ENCODE peak calls at places on chromosomes 6 and 20, in five cellular contexts. One of them, this sample, is unnamed.
A peak's percentile ranks its signal among the peaks of the same experiment; 100 is the strongest.

GRCh38 chr6:108737594-108738546 is 110.4 kb upstream of the ARMC2 start:
- DNase-seq in left ventricle myocardium inferior: no peak
- DNase-seq in LNCaP clone FGC: no peak
- DNase-seq in dorsolateral prefrontal cortex: peak; percentile 44
- DNase-seq in fibroblast of villous mesenchyme: peak; percentile 95
- DNase-seq in this sample: peak; percentile 92

GRCh38 chr6:120786682-120787081 is 547.6 kb downstream of the TBC1D32 start:
- DNase-seq in left ventricle myocardium inferior: no peak
- DNase-seq in LNCaP clone FGC: no peak
- DNase-seq in dorsolateral prefrontal cortex: no peak
- DNase-seq in fibroblast of villous mesenchyme: no peak
- DNase-seq in this sample: no peak

GRCh38 chr6:29809249-29809648 is 18.4 kb upstream of the HLA-G start:
- DNase-seq in left ventricle myocardium inferior: no peak
- DNase-seq in LNCaP clone FGC: no peak
- DNase-seq in dorsolateral prefrontal cortex: no peak
- DNase-seq in fibroblast of villous mesenchyme: no peak
- DNase-seq in this sample: no peak

GRCh38 chr6:2237001-2237400 is 8.4 kb downstream of the GMDS start:
- DNase-seq in left ventricle myocardium inferior: no peak
- DNase-seq in LNCaP clone FGC: peak; percentile 80
- DNase-seq in dorsolateral prefrontal cortex: no peak
- DNase-seq in fibroblast of villous mesenchyme: peak; percentile 63
- DNase-seq in this sample: peak; percentile 83

GRCh38 chr6:118188561-118188960 is 281.5 kb downstream of the SLC35F1 start:
- DNase-seq in left ventricle myocardium inferior: no peak
- DNase-seq in LNCaP clone FGC: no peak
- DNase-seq in dorsolateral prefrontal cortex: no peak
- DNase-seq in fibroblast of villous mesenchyme: no peak
- DNase-seq in this sample: no peak

GRCh38 chr20:62477669-62478450 is 2.1 kb upstream of the GATA5 start:
- DNase-seq in left ventricle myocardium inferior: no peak
- DNase-seq in LNCaP clone FGC: no peak
- DNase-seq in dorsolateral prefrontal cortex: no peak
- DNase-seq in fibroblast of villous mesenchyme: no peak
- DNase-seq in this sample: no peak

GRCh38 chr6:75601608-75602163 is at the start of gene SENP6:
- DNase-seq in left ventricle myocardium inferior: peak; percentile 85
- DNase-seq in LNCaP clone FGC: no peak
- DNase-seq in dorsolateral prefrontal cortex: peak; percentile 73
- DNase-seq in fibroblast of villous mesenchyme: peak; percentile 82
- DNase-seq in this sample: peak; percentile 69

GRCh38 chr6:155495011-155495768 is 39.6 kb upstream of the NOX3 start:
- DNase-seq in left ventricle myocardium inferior: peak; percentile 18
- DNase-seq in LNCaP clone FGC: no peak
- DNase-seq in dorsolateral prefrontal cortex: no peak
- DNase-seq in fibroblast of villous mesenchyme: peak; percentile 99
- DNase-seq in this sample: peak; percentile 97

GRCh38 chr6:169157474-169158181 is 96.0 kb downstream of the THBS2 start:
- DNase-seq in left ventricle myocardium inferior: no peak
- DNase-seq in LNCaP clone FGC: no peak
- DNase-seq in dorsolateral prefrontal cortex: no peak
- DNase-seq in fibroblast of villous mesenchyme: no peak
- DNase-seq in this sample: no peak

GRCh38 chr20:53800883-53801604 is 207.4 kb upstream of the ZNF217 start:
- DNase-seq in left ventricle myocardium inferior: no peak
- DNase-seq in LNCaP clone FGC: no peak
- DNase-seq in dorsolateral prefrontal cortex: no peak
- DNase-seq in fibroblast of villous mesenchyme: peak; percentile 35
- DNase-seq in this sample: no peak

GRCh38 chr20:16132399-16132798 is 440.8 kb downstream of the KIF16B start:
- DNase-seq in left ventricle myocardium inferior: no peak
- DNase-seq in LNCaP clone FGC: no peak
- DNase-seq in dorsolateral prefrontal cortex: no peak
- DNase-seq in fibroblast of villous mesenchyme: no peak
- DNase-seq in this sample: no peak

GRCh38 chr6:17935188-17936149 is 52.0 kb downstream of the KIF13A start:
- DNase-seq in left ventricle myocardium inferior: no peak
- DNase-seq in LNCaP clone FGC: no peak
- DNase-seq in dorsolateral prefrontal cortex: no peak
- DNase-seq in fibroblast of villous mesenchyme: no peak
- DNase-seq in this sample: no peak

DNA sequence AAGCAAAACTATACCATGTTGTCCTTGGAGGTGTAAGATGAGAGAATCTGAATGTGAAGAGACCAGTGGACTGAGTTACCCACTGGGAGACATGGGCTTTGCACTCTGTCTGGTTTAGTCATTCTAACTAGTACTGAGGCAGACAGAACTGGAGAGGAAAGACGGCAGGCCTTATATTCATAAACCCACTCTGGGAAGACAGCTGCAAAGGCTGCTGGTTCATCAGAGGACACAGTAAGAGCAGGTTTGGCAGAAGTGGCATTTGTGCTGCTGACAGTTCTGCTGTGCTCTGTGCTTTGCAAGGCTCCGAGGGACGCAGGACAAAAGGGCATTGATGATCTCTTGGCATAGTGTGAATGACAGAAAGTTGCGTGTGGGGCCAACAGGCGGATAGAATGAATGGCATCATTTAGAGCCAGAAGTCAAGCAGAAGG is 142.3 kb upstream of the TENT5A start:
- DNase-seq in left ventricle myocardium inferior: peak; percentile 68
- DNase-seq in LNCaP clone FGC: no peak
- DNase-seq in dorsolateral prefrontal cortex: peak; percentile 81
- DNase-seq in fibroblast of villous mesenchyme: peak; percentile 39
- DNase-seq in this sample: peak; percentile 49
- H3K4me3 ChIP-seq in left ventricle myocardium inferior: peak overlapping the region; percentile 46
- H3K4me3 ChIP-seq in LNCaP clone FGC: no peak overlapping the region
- H3K4me3 ChIP-seq in dorsolateral prefrontal cortex: peak overlapping the region; percentile 18
- H3K4me3 ChIP-seq in fibroblast of villous mesenchyme: no peak overlapping the region
- H3K4me3 ChIP-seq in this sample: no peak overlapping the region

GRCh38 chr20:45921618-45922189 is 9.7 kb upstream of the PLTP start:
- DNase-seq in left ventricle myocardium inferior: no peak
- DNase-seq in LNCaP clone FGC: no peak
- DNase-seq in dorsolateral prefrontal cortex: no peak
- DNase-seq in fibroblast of villous mesenchyme: no peak
- DNase-seq in this sample: no peak

GRCh38 chr20:45919536-45919933 is 7.6 kb upstream of the PLTP start:
- DNase-seq in left ventricle myocardium inferior: peak; percentile 86
- DNase-seq in LNCaP clone FGC: no peak
- DNase-seq in dorsolateral prefrontal cortex: no peak
- DNase-seq in fibroblast of villous mesenchyme: peak; percentile 84
- DNase-seq in this sample: peak; percentile 98

GRCh38 chr20:45918779-45919535 is 7.0 kb upstream of the PLTP start:
- DNase-seq in left ventricle myocardium inferior: no peak
- DNase-seq in LNCaP clone FGC: no peak
- DNase-seq in dorsolateral prefrontal cortex: no peak
- DNase-seq in fibroblast of villous mesenchyme: peak; percentile 61
- DNase-seq in this sample: peak; percentile 47

GRCh38 chr20:45920795-45921617 is 9.1 kb upstream of the PLTP start:
- DNase-seq in left ventricle myocardium inferior: no peak
- DNase-seq in LNCaP clone FGC: no peak
- DNase-seq in dorsolateral prefrontal cortex: no peak
- DNase-seq in fibroblast of villous mesenchyme: peak; percentile 46
- DNase-seq in this sample: no peak

DNA sequence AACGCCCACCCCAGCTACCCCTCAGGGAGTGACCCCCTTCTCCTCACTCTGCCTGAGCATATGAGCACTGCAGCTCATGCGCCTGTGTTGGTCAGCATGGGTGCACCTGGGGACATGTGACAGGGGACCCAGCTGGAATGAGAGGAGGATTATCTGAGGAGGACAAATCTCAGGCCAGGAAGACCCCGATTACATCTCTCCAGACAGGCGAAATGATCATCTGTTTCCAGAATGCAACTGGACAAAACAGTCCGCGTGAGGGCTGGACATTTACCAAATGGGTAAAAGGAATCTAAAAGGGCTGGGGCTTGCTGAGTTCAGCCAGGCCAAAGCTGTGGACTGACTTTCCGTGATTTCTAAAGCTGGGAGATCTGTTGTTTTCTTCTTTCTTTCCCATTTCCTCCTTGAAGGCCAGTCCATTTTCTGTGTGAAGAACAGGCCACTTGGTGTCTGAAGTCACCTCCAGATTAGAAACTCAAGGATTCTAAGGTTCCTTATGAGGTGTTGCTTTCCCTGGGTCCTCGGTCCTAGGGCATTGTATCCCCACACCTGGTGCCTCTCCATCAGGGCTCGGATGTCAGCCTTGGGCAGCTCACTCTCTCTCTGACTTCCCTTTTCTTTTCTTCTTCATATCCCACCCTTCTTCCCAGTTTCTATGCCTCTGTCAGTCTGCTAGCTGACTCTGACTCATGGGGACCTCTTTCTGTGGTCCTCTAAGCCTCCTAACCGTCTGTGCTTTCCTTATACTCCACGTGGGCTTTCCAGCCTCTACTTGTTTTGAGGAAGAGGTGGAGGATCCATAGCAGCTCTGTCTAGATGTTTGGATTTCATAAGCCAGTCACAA is 8.2 kb upstream of the PLTP start:
- DNase-seq in left ventricle myocardium inferior: no peak
- DNase-seq in LNCaP clone FGC: no peak
- DNase-seq in dorsolateral prefrontal cortex: no peak
- DNase-seq in fibroblast of villous mesenchyme: peak; percentile 76
- DNase-seq in this sample: peak; percentile 93
- H3K4me3 ChIP-seq in left ventricle myocardium inferior: peak overlapping the region; percentile 37
- H3K4me3 ChIP-seq in LNCaP clone FGC: no peak overlapping the region
- H3K4me3 ChIP-seq in dorsolateral prefrontal cortex: no peak overlapping the region
- H3K4me3 ChIP-seq in fibroblast of villous mesenchyme: no peak overlapping the region
- H3K4me3 ChIP-seq in this sample: peak overlapping the region; percentile 10

DNA sequence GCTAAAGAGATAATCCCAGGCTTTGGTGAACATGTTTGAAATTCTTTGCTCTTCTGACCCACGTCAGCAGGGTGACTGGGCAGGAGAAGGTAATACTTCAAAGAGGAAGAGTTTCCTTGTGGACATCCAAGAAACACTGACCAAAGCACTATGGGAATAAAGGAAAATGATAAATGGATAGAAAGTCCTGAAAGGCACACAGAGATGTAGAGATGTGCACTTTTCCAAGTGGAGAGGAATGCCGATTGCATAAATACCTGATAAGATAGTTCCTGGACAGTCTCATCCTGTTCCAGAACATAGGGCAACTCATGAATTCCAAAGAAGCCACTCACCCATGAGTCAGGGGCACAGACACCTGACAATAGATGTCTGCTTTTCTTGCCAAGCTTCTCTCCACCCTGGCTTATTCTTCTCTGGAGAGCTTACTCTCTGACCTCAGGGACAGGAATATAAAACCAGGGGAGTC is 191.3 kb upstream of the FOXA2 start:
- DNase-seq in left ventricle myocardium inferior: no peak
- DNase-seq in LNCaP clone FGC: no peak
- DNase-seq in dorsolateral prefrontal cortex: no peak
- DNase-seq in fibroblast of villous mesenchyme: peak; percentile 96
- DNase-seq in this sample: peak; percentile 62
- H3K4me3 ChIP-seq in left ventricle myocardium inferior: no peak overlapping the region
- H3K4me3 ChIP-seq in LNCaP clone FGC: no peak overlapping the region
- H3K4me3 ChIP-seq in dorsolateral prefrontal cortex: no peak overlapping the region
- H3K4me3 ChIP-seq in fibroblast of villous mesenchyme: no peak overlapping the region
- H3K4me3 ChIP-seq in this sample: no peak overlapping the region

DNA sequence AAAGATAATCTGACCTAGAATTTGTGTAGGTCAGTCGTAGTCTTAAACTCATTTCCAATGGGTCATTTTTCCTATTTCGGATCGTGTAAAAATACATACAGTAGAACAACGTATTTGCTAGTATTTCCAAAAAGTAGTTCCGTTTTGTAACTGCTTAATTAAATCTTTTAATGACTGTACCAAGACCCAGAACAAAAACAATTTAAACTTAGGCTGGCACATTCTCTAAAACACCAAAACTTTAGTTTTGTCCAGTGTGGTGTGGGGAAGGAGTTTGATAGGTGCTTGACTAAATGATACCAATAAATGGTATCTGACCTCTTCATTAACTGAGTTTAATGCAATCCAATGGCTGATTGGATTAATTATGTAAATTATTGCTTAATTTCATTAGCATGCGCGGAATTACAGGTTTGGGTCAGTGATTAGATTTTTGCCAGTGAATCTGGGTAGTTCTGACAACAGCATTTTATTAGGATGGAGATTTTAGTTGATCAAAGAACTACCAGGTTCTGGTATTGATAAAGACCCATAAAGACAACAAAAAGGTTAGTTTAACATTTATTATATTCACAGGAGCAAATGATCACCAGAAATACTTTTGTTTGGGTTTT is 20.8 kb downstream of the OR2B2 start:
- DNase-seq in left ventricle myocardium inferior: no peak
- DNase-seq in LNCaP clone FGC: no peak
- DNase-seq in dorsolateral prefrontal cortex: no peak
- DNase-seq in fibroblast of villous mesenchyme: no peak
- DNase-seq in this sample: no peak
- H3K4me3 ChIP-seq in left ventricle myocardium inferior: peak overlapping the region; percentile 60
- H3K4me3 ChIP-seq in LNCaP clone FGC: peak overlapping the region; percentile 76
- H3K4me3 ChIP-seq in dorsolateral prefrontal cortex: no peak overlapping the region
- H3K4me3 ChIP-seq in fibroblast of villous mesenchyme: peak overlapping the region; percentile 57
- H3K4me3 ChIP-seq in this sample: peak overlapping the region; percentile 71

DNA sequence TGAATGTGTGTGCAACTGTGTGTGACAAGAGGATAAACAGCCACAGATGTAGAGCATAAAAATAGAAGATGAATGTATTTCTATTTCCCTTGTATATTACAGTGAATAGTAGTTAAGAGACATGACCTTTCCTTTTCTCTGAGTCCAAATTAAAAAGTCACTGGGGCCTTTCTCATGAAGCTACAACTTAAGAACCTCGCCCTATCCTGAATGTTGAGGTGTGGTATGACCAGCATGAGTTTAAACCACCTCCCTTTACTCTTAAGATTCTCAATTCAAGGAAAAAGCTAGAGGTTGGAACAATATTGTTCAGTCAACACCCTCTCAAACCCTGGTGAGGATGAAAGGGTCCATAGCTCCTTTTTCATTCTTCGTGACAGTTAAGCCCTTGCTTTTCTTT is 290.2 kb downstream of the HAO1 start:
- DNase-seq in left ventricle myocardium inferior: no peak
- DNase-seq in LNCaP clone FGC: no peak
- DNase-seq in dorsolateral prefrontal cortex: no peak
- DNase-seq in fibroblast of villous mesenchyme: no peak
- DNase-seq in this sample: no peak
- H3K4me3 ChIP-seq in left ventricle myocardium inferior: no peak overlapping the region
- H3K4me3 ChIP-seq in LNCaP clone FGC: no peak overlapping the region
- H3K4me3 ChIP-seq in dorsolateral prefrontal cortex: no peak overlapping the region
- H3K4me3 ChIP-seq in fibroblast of villous mesenchyme: no peak overlapping the region
- H3K4me3 ChIP-seq in this sample: no peak overlapping the region

GRCh38 chr6:104955927-104956662 is 812 bp upstream of the LIN28B start:
- DNase-seq in left ventricle myocardium inferior: no peak
- DNase-seq in LNCaP clone FGC: no peak
- DNase-seq in dorsolateral prefrontal cortex: no peak
- DNase-seq in fibroblast of villous mesenchyme: no peak
- DNase-seq in this sample: no peak

GRCh38 chr6:104957301-104958177 is 632 bp downstream of the LIN28B start:
- DNase-seq in left ventricle myocardium inferior: no peak
- DNase-seq in LNCaP clone FGC: no peak
- DNase-seq in dorsolateral prefrontal cortex: no peak
- DNase-seq in fibroblast of villous mesenchyme: no peak
- DNase-seq in this sample: no peak

GRCh38 chr6:104955491-104955890 is 1.4 kb upstream of the LIN28B start:
- DNase-seq in left ventricle myocardium inferior: no peak
- DNase-seq in LNCaP clone FGC: no peak
- DNase-seq in dorsolateral prefrontal cortex: no peak
- DNase-seq in fibroblast of villous mesenchyme: no peak
- DNase-seq in this sample: no peak

GRCh38 chr6:104958178-104958520 is 1.2 kb downstream of the LIN28B start:
- DNase-seq in left ventricle myocardium inferior: no peak
- DNase-seq in LNCaP clone FGC: no peak
- DNase-seq in dorsolateral prefrontal cortex: no peak
- DNase-seq in fibroblast of villous mesenchyme: no peak
- DNase-seq in this sample: no peak

GRCh38 chr6:104956663-104957294 is at the start of gene LIN28B:
- DNase-seq in left ventricle myocardium inferior: no peak
- DNase-seq in LNCaP clone FGC: no peak
- DNase-seq in dorsolateral prefrontal cortex: no peak
- DNase-seq in fibroblast of villous mesenchyme: no peak
- DNase-seq in this sample: no peak
- H3K4me3 ChIP-seq in left ventricle myocardium inferior: no peak within 1 kb of the TSS
- H3K4me3 ChIP-seq in LNCaP clone FGC: no peak within 1 kb of the TSS
- H3K4me3 ChIP-seq in dorsolateral prefrontal cortex: no peak within 1 kb of the TSS
- H3K4me3 ChIP-seq in fibroblast of villous mesenchyme: peak within 1 kb of the TSS; percentile 43
- H3K4me3 ChIP-seq in this sample: no peak within 1 kb of the TSS

This sample was measured in choroid plexus epithelial cell.